ENCODE peak calls at places on chromosomes 3 and 15, in five cellular contexts. J is type B pancreatic cell; W is hepatocyte; U is activated CD8-positive, alpha-beta T cell treated with anti-CD3 and anti-CD28 coated beads for 36 hours; V is tibial artery. Q is an unnamed sample.

GRCh38 chr3:115658032-115658336 is 34.7 kb downstream of the GAP43 start:
- DNase-seq in J (no peak), W (no peak), U (no peak), V (no peak), Q (no peak)

GRCh38 chr3:129161860-129162271 is 1.0 kb upstream of the ISY1 start:
- DNase-seq in J (no peak), W (peak; percentile 39), U (peak; percentile 58), V (no peak), Q (peak; percentile 79)

GRCh38 chr3:31550452-31551251 is 17.9 kb downstream of the STT3B start:
- DNase-seq in J (no peak), W (peak; percentile 12), U (peak; percentile 35), V (no peak), Q (no peak)

GRCh38 chr3:24393316-24393715 is 101.3 kb downstream of the THRB start:
- DNase-seq in J (no peak), W (no peak), U (no peak), V (no peak), Q (no peak)

GRCh38 chr3:191566469-191566868 is 105.5 kb downstream of the PYDC2 start:
- DNase-seq in J (no peak), W (no peak), U (no peak), V (no peak), Q (no peak)

GRCh38 chr3:155753038-155753647 is 8.3 kb upstream of the PLCH1 start:
- DNase-seq in J (no peak), W (peak; percentile 50), U (no peak), V (no peak), Q (no peak)

GRCh38 chr3:9916734-9917680 is at the start of gene IL17RC:
- DNase-seq in J (no peak), W (peak; percentile 94), U (peak; percentile 65), V (peak; percentile 96), Q (peak; percentile 90)

GRCh38 chr3:69012111-69012835 is 1.2 kb downstream of the EOGT start:
- DNase-seq in J (no peak), W (peak; percentile 20), U (no peak), V (peak; percentile 88), Q (no peak)

GRCh38 chr3:115100172-115100571 is 46.9 kb downstream of the ZBTB20 start:
- DNase-seq in J (no peak), W (peak; percentile 12), U (peak; percentile 8), V (no peak), Q (no peak)

GRCh38 chr3:55524565-55525244 is 37.6 kb upstream of the WNT5A start:
- DNase-seq in J (no peak), W (no peak), U (no peak), V (no peak), Q (no peak)

GRCh38 chr3:152524198-152525140 is 255.7 kb downstream of the MBNL1 start:
- DNase-seq in J (no peak), W (peak; percentile 75), U (peak; percentile 72), V (no peak), Q (no peak)

GRCh38 chr3:39727415-39727814 is 82.0 kb upstream of the MYRIP start:
- DNase-seq in J (no peak), W (no peak), U (no peak), V (no peak), Q (no peak)

GRCh38 chr3:112327371-112327951 is 5.5 kb upstream of the CD200 start:
- DNase-seq in J (no peak), W (peak; percentile 75), U (peak; percentile 56), V (no peak), Q (no peak)

DNA sequence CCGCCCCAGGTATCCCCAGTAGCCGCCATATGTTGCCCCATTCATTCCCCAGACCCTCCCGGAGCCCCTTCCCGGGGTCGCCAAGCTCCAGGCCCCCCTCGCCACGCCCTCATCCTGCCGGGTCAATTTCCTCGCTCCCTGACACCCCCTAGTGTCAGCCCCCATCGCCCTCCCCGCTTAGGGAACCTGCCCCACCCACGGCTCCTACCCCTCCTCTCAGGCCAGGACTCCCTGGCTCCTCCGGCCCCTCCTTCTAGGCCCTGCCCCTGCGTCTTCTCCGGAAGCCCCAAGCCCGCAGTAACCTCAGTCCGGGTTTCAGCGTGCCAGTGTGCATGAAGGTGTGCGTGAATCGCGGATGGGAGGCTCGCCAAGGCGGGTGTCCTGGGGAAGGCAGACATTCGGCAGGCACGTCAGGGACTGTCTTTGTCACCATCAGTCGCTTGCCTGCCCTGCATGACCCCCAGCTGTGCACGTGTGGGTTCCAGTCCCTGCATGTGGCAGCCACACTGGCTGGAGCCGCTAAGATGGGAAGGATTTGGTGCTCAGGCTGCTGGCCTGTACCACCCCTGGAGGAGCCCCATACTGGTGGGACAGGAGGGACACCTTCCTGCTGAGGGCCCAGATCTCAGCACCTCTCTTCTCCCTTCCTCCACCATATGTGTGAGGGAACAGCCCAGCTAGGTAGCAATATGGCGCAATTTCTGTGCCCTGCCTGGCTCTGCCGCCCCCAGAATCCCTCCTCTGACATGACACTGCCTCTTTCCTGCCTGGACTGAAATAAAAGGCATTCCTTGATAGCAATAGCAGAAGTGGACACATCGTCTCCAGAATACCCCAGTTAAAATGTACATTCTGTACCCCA is 704 bp downstream of the DISP2 start:
- DNase-seq in J (no peak), W (no peak), U (peak; percentile 39), V (no peak), Q (peak; percentile 89)
- TF ChIP-seq CTCF in J (no peak), W (peak; percentile 2), U (no peak), V (no peak), Q (no peak)

GRCh38 chr3:126974756-126975155 is 8.2 kb upstream of the PLXNA1 start:
- DNase-seq in J (no peak), W (no peak), U (no peak), V (no peak), Q (no peak)

GRCh38 chr3:126971891-126972351 is 11.0 kb upstream of the PLXNA1 start:
- DNase-seq in J (no peak), W (no peak), U (no peak), V (peak; percentile 87), Q (no peak)

GRCh38 chr3:126973814-126974213 is 9.1 kb upstream of the PLXNA1 start:
- DNase-seq in J (no peak), W (no peak), U (no peak), V (no peak), Q (no peak)

GRCh38 chr3:126970921-126971320 is 12.0 kb upstream of the PLXNA1 start:
- DNase-seq in J (no peak), W (no peak), U (no peak), V (no peak), Q (no peak)

DNA sequence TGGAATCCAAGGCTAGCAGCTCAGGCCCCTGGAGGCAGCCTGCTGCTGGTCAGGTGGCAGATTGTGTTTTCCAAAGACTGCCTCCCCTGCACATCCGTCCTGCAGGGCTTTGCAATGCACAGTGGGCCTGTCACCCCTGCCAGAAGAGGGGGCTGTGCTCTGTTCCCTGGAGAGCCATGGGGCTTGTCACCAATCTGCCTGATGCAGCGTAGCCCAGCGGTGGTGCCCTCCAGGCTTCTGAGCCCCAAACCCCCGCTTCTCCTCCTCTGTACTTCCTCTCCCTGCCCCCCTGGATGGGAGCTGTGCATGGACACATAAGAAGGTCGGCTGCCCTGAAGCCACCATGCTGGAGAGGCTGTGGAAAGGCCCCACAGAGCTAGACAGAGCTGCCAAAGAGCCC is 10.0 kb upstream of the PLXNA1 start:
- DNase-seq in J (no peak), W (no peak), U (no peak), V (no peak), Q (no peak)
- TF ChIP-seq CTCF in J (no peak), W (no peak), U (no peak), V (no peak), Q (no peak)

GRCh38 chr3:20930034-20930433 is 744.0 kb upstream of the SGO1 start:
- DNase-seq in J (no peak), W (peak; percentile 19), U (peak; percentile 1), V (no peak), Q (no peak)
- TF ChIP-seq CTCF in J (peak; percentile 62), W (peak; percentile 56), U (no peak), V (no peak), Q (no peak)

GRCh38 chr15:73284073-73284472 is 84.7 kb downstream of the HCN4 start:
- DNase-seq in J (no peak), W (no peak), U (no peak), V (no peak), Q (no peak)
- TF ChIP-seq CTCF in J (peak; percentile 40), W (peak; percentile 15), U (no peak), V (peak; percentile 34), Q (peak; percentile 28)

DNA sequence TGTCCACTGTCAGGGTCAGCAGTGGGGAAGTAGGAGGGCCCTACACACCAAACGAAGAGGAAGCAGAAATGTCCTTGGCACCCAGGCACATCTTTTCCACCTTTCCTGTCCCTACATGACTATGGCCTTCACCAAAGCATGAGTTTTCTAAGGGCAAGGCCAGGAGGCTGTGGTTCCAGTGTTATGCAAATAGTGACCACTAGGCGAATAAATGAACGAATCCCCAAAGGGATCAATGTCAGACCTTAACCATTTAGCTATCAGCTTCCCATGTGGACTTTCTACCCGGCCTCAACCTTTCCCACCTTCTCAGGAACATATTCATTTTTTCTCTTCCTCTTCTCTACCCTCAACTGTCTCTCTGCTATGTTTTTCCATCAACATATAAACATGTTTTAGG is 63.1 kb downstream of the NTRK3 start:
- DNase-seq in J (no peak), W (no peak), U (no peak), V (no peak), Q (no peak)
- TF ChIP-seq CTCF in J (peak; percentile 61), W (no peak), U (no peak), V (peak; percentile 10), Q (peak; percentile 42)

GRCh38 chr3:81154611-81155143 is 606.8 kb downstream of the GBE1 start:
- DNase-seq in J (no peak), W (no peak), U (no peak), V (no peak), Q (no peak)
- TF ChIP-seq CTCF in J (no peak), W (no peak), U (no peak), V (no peak), Q (no peak)

GRCh38 chr15:69045810-69046209 is 31.3 kb downstream of the NOX5 start:
- DNase-seq in J (no peak), W (peak; percentile 44), U (no peak), V (no peak), Q (no peak)
- TF ChIP-seq CTCF in J (peak; percentile 65), W (peak; percentile 10), U (no peak), V (no peak), Q (no peak)

GRCh38 chr3:84077479-84077878 is 881.3 kb upstream of the CADM2 start:
- DNase-seq in J (no peak), W (peak; percentile 4), U (no peak), V (no peak), Q (no peak)
- TF ChIP-seq CTCF in J (peak; percentile 62), W (peak; percentile 21), U (no peak), V (no peak), Q (no peak)